ENCODE peak calls at places on chromosomes 13 and 19, in ten cellular contexts. E is left ventricle myocardium inferior, J is adrenal gland, A is mesendoderm, M is SJSA1, R is breast epithelium, I is sigmoid colon, Y is tibial nerve, L is aorta, O is adipocyte. N is an unnamed sample.

GRCh38 chr13:31236211-31236786 is 36.5 kb downstream of the B3GLCT start:
- DNase-seq in J (no peak), M (no peak), E (no peak), I (no peak), L (no peak), A (peak; percentile 37), Y (no peak), O (peak; percentile 88), R (no peak), N (peak; percentile 42)

GRCh38 chr19:57068921-57069697 is 50.7 kb upstream of the USP29 start:
- DNase-seq in J (peak; percentile 63), E (no peak), M (no peak), Y (no peak), L (no peak), A (peak; percentile 45), R (no peak), I (peak; percentile 73), O (no peak), N (no peak)

GRCh38 chr19:20334760-20335159 is 167.7 kb downstream of the ZNF486 start:
- DNase-seq in I (no peak), E (no peak), A (no peak), J (no peak), Y (no peak), R (no peak), M (no peak), L (no peak), O (no peak), N (no peak)

GRCh38 chr13:27481766-27482165 is 31.4 kb upstream of the MTIF3 start:
- DNase-seq in O (peak; percentile 42), Y (no peak), J (peak; percentile 18), E (peak; percentile 25), A (peak; percentile 84), L (peak; percentile 53), R (no peak), I (no peak), M (peak; percentile 5), N (peak; percentile 39)

GRCh38 chr13:110616103-110617101 is 1.1 kb downstream of the NAXD start:
- DNase-seq in I (no peak), E (no peak), J (peak; percentile 77), L (no peak), A (peak; percentile 55), M (peak; percentile 88), R (peak; percentile 57), O (peak; percentile 73), Y (no peak), N (peak; percentile 45)

GRCh38 chr13:110150384-110151091 is 156.4 kb downstream of the COL4A1 start:
- DNase-seq in O (peak; percentile 35), R (no peak), Y (no peak), E (no peak), A (no peak), L (no peak), I (no peak), M (no peak), J (no peak), N (no peak)

GRCh38 chr19:7862413-7862951 is 11.7 kb downstream of the PRR36 start:
- DNase-seq in I (no peak), Y (no peak), L (no peak), A (peak; percentile 92), J (peak; percentile 89), M (no peak), E (peak; percentile 35), R (no peak), O (peak; percentile 62), N (peak; percentile 40)

GRCh38 chr13:66795636-66796035 is 434.5 kb downstream of the PCDH9 start:
- DNase-seq in I (no peak), E (no peak), J (no peak), M (no peak), L (no peak), A (no peak), O (no peak), R (no peak), Y (no peak), N (no peak)

GRCh38 chr19:17389957-17390664 is 3.9 kb downstream of the CCDC194 start:
- DNase-seq in E (no peak), R (no peak), A (no peak), O (peak; percentile 31), L (no peak), M (no peak), I (no peak), J (peak; percentile 26), Y (no peak), N (no peak)

GRCh38 chr13:110017379-110017778 is 231.0 kb upstream of the IRS2 start:
- DNase-seq in R (peak; percentile 70), O (peak; percentile 70), A (peak; percentile 96), E (no peak), Y (no peak), L (no peak), J (no peak), M (peak; percentile 98), I (no peak), N (peak; percentile 84)

GRCh38 chr13:74290324-74290773 is 156.1 kb upstream of the KLF12 start:
- DNase-seq in M (peak; percentile 15), E (no peak), R (peak; percentile 51), Y (no peak), J (peak; percentile 48), O (peak; percentile 81), L (no peak), A (peak; percentile 97), I (no peak), N (peak; percentile 78)

GRCh38 chr19:18670313-18670712 is 13.2 kb upstream of the CRTC1 start:
- DNase-seq in J (no peak), O (no peak), R (no peak), A (no peak), Y (no peak), L (no peak), E (no peak), I (no peak), M (no peak), N (no peak)

GRCh38 chr19:41030651-41031050 is 39.6 kb downstream of the CYP2B6 start:
- DNase-seq in E (no peak), L (no peak), M (no peak), I (no peak), O (no peak), J (no peak), R (no peak), Y (no peak), A (peak; percentile 38), N (no peak)

GRCh38 chr19:5801796-5802616 is 2.9 kb upstream of the NRTN start:
- DNase-seq in M (no peak), R (no peak), A (peak; percentile 88), E (no peak), L (peak; percentile 49), I (peak; percentile 65), Y (no peak), J (no peak), O (peak; percentile 19), N (no peak)

GRCh38 chr19:15025237-15025636 is 24.0 kb upstream of the CASP14 start:
- DNase-seq in A (peak; percentile 22), Y (no peak), R (peak; percentile 18), O (no peak), J (no peak), E (no peak), I (no peak), L (no peak), M (no peak), N (no peak)

GRCh38 chr13:91739751-91740150 is 341.3 kb downstream of the GPC5 start:
- DNase-seq in I (no peak), M (no peak), R (no peak), Y (no peak), L (no peak), E (no peak), J (no peak), A (peak; percentile 42), O (no peak), N (no peak)

GRCh38 chr13:85367887-85368286 is 431.3 kb downstream of the SLITRK6 start:
- DNase-seq in I (no peak), L (no peak), M (peak; percentile 63), Y (no peak), J (no peak), O (peak; percentile 18), E (no peak), R (no peak), A (no peak), N (peak; percentile 74)

GRCh38 chr13:67143544-67144115 is 86.5 kb downstream of the PCDH9 start:
- DNase-seq in J (no peak), I (no peak), R (no peak), M (peak; percentile 2), L (no peak), Y (no peak), O (no peak), E (no peak), A (no peak), N (no peak)

GRCh38 chr19:18357442-18358264 is 17.3 kb downstream of the PGPEP1 start:
- DNase-seq in Y (no peak), A (no peak), R (no peak), J (peak; percentile 59), L (no peak), I (no peak), E (no peak), O (no peak), M (no peak), N (no peak)

GRCh38 chr19:35739275-35740107 is 2.8 kb downstream of the IGFLR1 start:
- DNase-seq in O (no peak), I (no peak), M (peak; percentile 16), Y (no peak), E (no peak), R (no peak), L (peak; percentile 54), J (peak; percentile 42), A (no peak), N (no peak)
- H3K36me3 ChIP-seq in O (peaks cover 43% of the 10 kb centered on the region), I (peaks cover 31% of the 10 kb centered on the region), M (peaks cover 47% of the 10 kb centered on the region), Y (peaks cover 54% of the 10 kb centered on the region), E (peaks cover 53% of the 10 kb centered on the region), R (peaks cover 7% of the 10 kb centered on the region), L (peaks cover 2% of the 10 kb centered on the region), J (peaks cover 45% of the 10 kb centered on the region), A (peaks cover 9% of the 10 kb centered on the region), N (peaks cover 25% of the 10 kb centered on the region)

DNA sequence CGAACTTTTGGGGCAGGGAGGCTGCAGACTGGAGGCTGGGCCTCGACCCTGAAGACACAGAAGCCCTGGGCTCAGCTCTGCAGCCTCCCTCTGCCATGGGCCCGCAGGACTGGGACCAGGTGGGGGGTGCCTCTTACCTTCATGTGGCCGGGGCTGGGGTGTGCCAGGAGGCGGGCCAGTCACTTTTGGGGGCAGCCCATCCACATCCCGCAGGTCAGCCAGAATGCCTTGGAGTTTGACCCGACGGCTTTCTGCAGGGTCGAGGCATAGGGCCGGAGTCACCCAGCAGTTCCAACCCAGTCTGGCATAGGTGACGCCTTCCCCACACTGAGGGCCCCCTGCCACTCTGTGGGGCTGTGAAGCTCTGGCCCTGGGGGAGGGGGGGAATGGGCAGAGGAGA is 10.8 kb upstream of the PRKD2 start:
- DNase-seq in R (no peak), Y (no peak), I (peak; percentile 65), M (no peak), J (no peak), L (no peak), O (no peak), A (no peak), E (no peak), N (no peak)
- H3K36me3 ChIP-seq in R (peaks cover 4% of the 10 kb centered on the region), Y (peaks cover 98% of the 10 kb centered on the region), I (peaks cover 86% of the 10 kb centered on the region), M (peaks cover 95% of the 10 kb centered on the region), J (peaks cover 85% of the 10 kb centered on the region), L (peaks cover 11% of the 10 kb centered on the region), O (peaks cover 85% of the 10 kb centered on the region), A (peaks cover 30% of the 10 kb centered on the region), E (peaks cover 94% of the 10 kb centered on the region), N (peaks cover 83% of the 10 kb centered on the region)

GRCh38 chr19:52679598-52679997 is 41.4 kb upstream of the ZNF83 start:
- DNase-seq in R (no peak), E (no peak), M (no peak), J (no peak), Y (no peak), L (no peak), A (no peak), O (no peak), I (no peak), N (no peak)
- H3K36me3 ChIP-seq in R (no peaks in the 10 kb centered on the region), E (peaks cover 6% of the 10 kb centered on the region), M (peaks cover 31% of the 10 kb centered on the region), J (no peaks in the 10 kb centered on the region), Y (peaks cover 31% of the 10 kb centered on the region), L (no peaks in the 10 kb centered on the region), A (peaks cover 2% of the 10 kb centered on the region), O (peaks cover 5% of the 10 kb centered on the region), I (no peaks in the 10 kb centered on the region), N (no peaks in the 10 kb centered on the region)

GRCh38 chr13:113550453-113550852 is 34.1 kb upstream of the TFDP1 start:
- DNase-seq in O (no peak), I (no peak), R (no peak), L (no peak), E (no peak), J (no peak), Y (no peak), M (no peak), A (no peak), N (no peak)
- H3K36me3 ChIP-seq in O (peaks cover 36% of the 10 kb centered on the region), I (peaks cover 26% of the 10 kb centered on the region), R (no peaks in the 10 kb centered on the region), L (peaks cover 15% of the 10 kb centered on the region), E (peaks cover 37% of the 10 kb centered on the region), J (peaks cover 18% of the 10 kb centered on the region), Y (peaks cover 63% of the 10 kb centered on the region), M (peaks cover 47% of the 10 kb centered on the region), A (no peaks in the 10 kb centered on the region), N (peaks cover 25% of the 10 kb centered on the region)